ENCODE peak calls at places on chromosomes 6 and 20, in four cellular contexts. F is heart left ventricle, L is ascending aorta, V is GM23338. M is an unnamed sample.

GRCh38 chr6:155880905-155881304 is 425.3 kb upstream of the NOX3 start:
- DNase-seq in F (no peak), L (no peak), V (no peak), M (no peak)

GRCh38 chr6:17015144-17015543 is 86.7 kb upstream of the STMND1 start:
- DNase-seq in F (no peak), L (no peak), V (no peak), M (no peak)

GRCh38 chr20:3663031-3663701 is at the start of gene GFRA4:
- DNase-seq in F (peak), L (no peak), V (peak), M (no peak)

GRCh38 chr20:13294522-13294921 is 73.4 kb downstream of the ISM1 start:
- DNase-seq in F (no peak), L (no peak), V (no peak), M (no peak)

GRCh38 chr6:123658848-123659247 is 22.1 kb upstream of the TRDN start:
- DNase-seq in F (no peak), L (no peak), V (no peak), M (no peak)

GRCh38 chr6:163613668-163614067 is 199.2 kb downstream of the QKI start:
- DNase-seq in F (no peak), L (no peak), V (no peak), M (no peak)

GRCh38 chr20:37337208-37337955 is 8.6 kb upstream of the SRC start:
- DNase-seq in F (no peak), L (no peak), V (no peak), M (no peak)

GRCh38 chr20:1242530-1242929 is 16.7 kb downstream of the RAD21L1 start:
- DNase-seq in F (no peak), L (no peak), V (no peak), M (peak)

GRCh38 chr20:17518339-17519052 is 12.7 kb downstream of the BFSP1 start:
- DNase-seq in F (no peak), L (no peak), V (peak), M (no peak)

DNA sequence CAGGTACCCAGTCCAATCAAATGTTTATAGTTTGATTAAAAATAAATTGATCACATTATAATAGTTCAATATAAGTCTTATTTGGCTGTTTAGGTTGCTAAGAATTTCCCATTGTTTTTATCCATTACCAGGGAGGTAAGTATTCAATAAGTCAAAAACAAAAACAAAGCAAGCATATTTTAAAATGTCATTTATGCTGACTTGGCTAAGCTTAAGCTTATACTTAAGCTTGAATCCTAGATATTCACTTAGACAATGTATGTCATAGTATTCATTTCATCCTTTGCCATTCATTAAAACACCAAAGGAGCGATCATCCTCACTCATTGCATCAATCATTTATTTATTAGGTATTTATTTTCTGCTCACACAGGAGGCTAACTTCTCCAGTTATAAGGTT is 144.9 kb downstream of the PRL start:
- DNase-seq in F (no peak), L (no peak), V (no peak), M (no peak)
- H3K27ac ChIP-seq in F (no peak), L (no peak), V (no peak), M (no peak)

GRCh38 chr6:35027807-35028206 is 113.3 kb downstream of the TCP11 start:
- DNase-seq in F (no peak), L (no peak), V (no peak), M (no peak)
- H3K4me3 ChIP-seq in F (no peak), L (no peak), V (no peak), M (no peak)

GRCh38 chr20:5606347-5606746 is 143.9 kb upstream of the SHLD1 start:
- DNase-seq in F (no peak), L (no peak), V (no peak), M (no peak)

GRCh38 chr20:5602346-5602745 is 147.9 kb upstream of the SHLD1 start:
- DNase-seq in F (no peak), L (no peak), V (no peak), M (no peak)

GRCh38 chr20:5608448-5609161 is 141.6 kb upstream of the SHLD1 start:
- DNase-seq in F (no peak), L (no peak), V (no peak), M (no peak)

GRCh38 chr20:5612476-5613291 is 137.5 kb upstream of the SHLD1 start:
- DNase-seq in F (no peak), L (no peak), V (no peak), M (no peak)

GRCh38 chr20:5608104-5608447 is 142.1 kb upstream of the SHLD1 start:
- DNase-seq in F (no peak), L (no peak), V (no peak), M (no peak)
- H3K27ac ChIP-seq in F (no peak), L (no peak), V (no peak), M (no peak)

GRCh38 chr6:52820198-52820597 is 16.6 kb upstream of the GSTA1 start:
- DNase-seq in F (no peak), L (no peak), V (no peak), M (no peak)
- H3K4me3 ChIP-seq in F (no peak), L (no peak), V (no peak), M (no peak)

GRCh38 chr20:48471176-48471575 is 356.6 kb downstream of the PREX1 start:
- DNase-seq in F (no peak), L (no peak), V (no peak), M (no peak)
- H3K27ac ChIP-seq in F (no peak), L (no peak), V (no peak), M (no peak)

GRCh38 chr6:127078669-127079068 is 39.8 kb upstream of the RSPO3 start:
- DNase-seq in F (no peak), L (no peak), V (no peak), M (no peak)

GRCh38 chr6:127080081-127080480 is 38.4 kb upstream of the RSPO3 start:
- DNase-seq in F (no peak), L (no peak), V (no peak), M (no peak)

GRCh38 chr6:127077886-127078285 is 40.6 kb upstream of the RSPO3 start:
- DNase-seq in F (no peak), L (no peak), V (no peak), M (no peak)

GRCh38 chr6:127083231-127084015 is 35.0 kb upstream of the RSPO3 start:
- DNase-seq in F (no peak), L (no peak), V (no peak), M (no peak)

DNA sequence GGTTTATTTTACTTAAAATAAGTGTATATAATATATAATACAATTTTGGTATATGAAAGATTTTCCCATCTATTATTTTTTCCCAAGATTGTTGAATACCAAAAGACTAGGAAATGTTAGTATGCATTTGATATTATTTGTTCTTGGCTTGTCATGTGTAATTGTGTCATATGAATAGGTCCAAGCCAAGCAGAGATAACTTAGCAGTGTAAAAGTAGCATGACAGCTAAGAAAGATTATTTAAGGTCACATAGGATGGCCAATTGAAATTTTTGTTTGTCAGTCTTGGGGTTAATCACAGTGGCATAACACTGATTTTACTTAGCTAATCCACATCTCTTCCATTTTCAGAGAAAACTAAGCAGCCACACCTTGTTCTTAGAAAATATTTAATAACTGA is 38.8 kb upstream of the RSPO3 start:
- DNase-seq in F (no peak), L (no peak), V (no peak), M (no peak)
- H3K4me3 ChIP-seq in F (no peak), L (no peak), V (no peak), M (no peak)

GRCh38 chr6:11262231-11262630 is 29.8 kb upstream of the NEDD9 start:
- DNase-seq in F (no peak), L (no peak), V (no peak), M (no peak)
- H3K27ac ChIP-seq in F (no peak), L (peak), V (no peak), M (no peak)

DNA sequence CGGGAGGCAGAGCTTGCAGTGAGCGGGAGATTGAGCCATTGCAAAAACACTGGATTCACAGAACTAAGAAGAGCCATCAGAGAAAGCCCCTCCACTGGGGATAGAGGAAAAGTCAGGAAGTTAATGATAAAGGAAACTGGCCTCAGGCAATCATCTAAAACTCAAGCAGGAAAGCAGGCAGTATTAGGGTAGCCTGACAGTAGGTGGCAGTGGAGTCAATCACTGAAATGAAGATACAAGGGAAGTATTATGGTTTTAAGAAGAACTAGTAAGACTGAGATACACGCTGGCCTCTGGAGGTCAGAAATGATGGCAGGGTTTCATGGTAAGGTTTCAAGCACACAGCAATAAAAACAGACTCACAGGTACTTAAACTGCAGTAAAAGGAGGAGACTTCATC is 578.3 kb downstream of the HACE1 start:
- DNase-seq in F (no peak), L (no peak), V (peak), M (no peak)
- H3K4me3 ChIP-seq in F (no peak), L (no peak), V (no peak), M (no peak)

GRCh38 chr6:43806041-43806757 is 36.2 kb downstream of the VEGFA start:
- DNase-seq in F (no peak), L (no peak), V (no peak), M (no peak)
- H3K27ac ChIP-seq in F (no peak), L (no peak), V (no peak), M (no peak)

DNA sequence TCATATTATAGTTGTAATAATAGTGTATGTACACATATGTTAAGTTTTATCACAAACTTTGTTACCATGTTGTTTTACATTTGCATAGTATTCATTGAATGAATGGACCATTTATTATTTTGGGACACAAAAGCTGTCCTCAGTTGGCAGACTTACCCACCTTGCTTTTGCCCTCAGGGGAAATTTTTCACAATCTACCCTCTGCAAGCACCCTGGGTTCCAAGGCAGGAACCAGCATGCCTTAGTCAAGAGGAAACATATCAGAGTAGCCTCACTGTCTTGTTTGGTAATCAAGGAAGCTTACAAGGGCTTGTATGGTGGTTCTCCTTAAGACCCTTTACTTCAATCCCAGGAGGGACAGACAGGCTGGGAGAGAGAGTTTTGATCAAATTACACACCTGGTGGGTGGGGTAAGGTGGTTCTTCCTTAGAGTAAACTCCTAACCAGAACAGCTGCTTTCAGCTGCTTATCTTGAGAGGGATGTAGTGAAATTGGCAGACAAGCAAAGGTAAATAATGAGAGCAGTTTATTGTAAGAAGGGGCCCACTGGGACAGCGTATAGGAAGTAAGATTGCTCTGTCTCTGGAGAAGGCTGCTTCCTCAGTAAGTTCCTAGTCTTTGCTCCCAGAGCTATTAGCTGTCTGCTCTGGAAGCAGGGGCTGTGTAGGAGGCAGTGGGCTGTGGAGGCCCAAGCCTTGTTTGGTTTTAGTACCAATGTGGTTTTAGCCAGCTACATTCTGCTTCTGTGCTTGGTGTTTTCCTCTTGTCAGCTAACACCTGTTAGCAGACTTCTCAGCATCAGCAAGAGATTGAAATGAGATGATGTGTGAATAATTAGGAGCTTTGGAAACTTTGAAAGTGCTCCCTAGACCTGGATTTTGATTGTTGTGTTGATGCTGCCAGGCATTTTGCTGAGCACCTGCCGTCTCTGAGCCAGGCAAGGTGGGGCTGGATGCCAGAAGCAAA is 31.1 kb downstream of the BRPF3 start:
- DNase-seq in F (no peak), L (no peak), V (no peak), M (no peak)
- H3K4me3 ChIP-seq in F (no peak), L (no peak), V (no peak), M (no peak)